ENCODE peak calls at places on chromosomes 7 and 10, in six cellular contexts. One of them, this sample, is unnamed.

GRCh38 chr10:79413196-79413595 is 32.2 kb downstream of the ZCCHC24 start:
- DNase-seq in GM12892: no peak
- DNase-seq in HEK293T: no peak
- DNase-seq in stimulated activated CD4-positive, alpha-beta T cell treated with anti-CD3 and anti-CD28 coated beads, Interleukin-2, amount 100 ng/mL, for 24 hours: no peak
- DNase-seq in hippocampal formation: no peak
- DNase-seq in prostate gland: no peak
- DNase-seq in this sample: no peak

GRCh38 chr7:101237206-101238067 is at the start of gene CLDN15:
- DNase-seq in GM12892: no peak
- DNase-seq in HEK293T: no peak
- DNase-seq in stimulated activated CD4-positive, alpha-beta T cell treated with anti-CD3 and anti-CD28 coated beads, Interleukin-2, amount 100 ng/mL, for 24 hours: no peak
- DNase-seq in hippocampal formation: peak; percentile 11
- DNase-seq in prostate gland: no peak
- DNase-seq in this sample: no peak

GRCh38 chr10:50453940-50454339 is 169.8 kb downstream of the SGMS1 start:
- DNase-seq in GM12892: no peak
- DNase-seq in HEK293T: no peak
- DNase-seq in stimulated activated CD4-positive, alpha-beta T cell treated with anti-CD3 and anti-CD28 coated beads, Interleukin-2, amount 100 ng/mL, for 24 hours: no peak
- DNase-seq in hippocampal formation: no peak
- DNase-seq in prostate gland: no peak
- DNase-seq in this sample: no peak

GRCh38 chr7:50141854-50142253 is 48.8 kb upstream of the ZPBP start:
- DNase-seq in GM12892: no peak
- DNase-seq in HEK293T: no peak
- DNase-seq in stimulated activated CD4-positive, alpha-beta T cell treated with anti-CD3 and anti-CD28 coated beads, Interleukin-2, amount 100 ng/mL, for 24 hours: no peak
- DNase-seq in hippocampal formation: no peak
- DNase-seq in prostate gland: no peak
- DNase-seq in this sample: no peak

GRCh38 chr10:30490289-30491000 is 56.5 kb downstream of the MAP3K8 start:
- DNase-seq in GM12892: no peak
- DNase-seq in HEK293T: no peak
- DNase-seq in stimulated activated CD4-positive, alpha-beta T cell treated with anti-CD3 and anti-CD28 coated beads, Interleukin-2, amount 100 ng/mL, for 24 hours: no peak
- DNase-seq in hippocampal formation: no peak
- DNase-seq in prostate gland: no peak
- DNase-seq in this sample: no peak

GRCh38 chr7:74672343-74672915 is 14.9 kb downstream of the GTF2I start:
- DNase-seq in GM12892: no peak
- DNase-seq in HEK293T: no peak
- DNase-seq in stimulated activated CD4-positive, alpha-beta T cell treated with anti-CD3 and anti-CD28 coated beads, Interleukin-2, amount 100 ng/mL, for 24 hours: no peak
- DNase-seq in hippocampal formation: no peak
- DNase-seq in prostate gland: no peak
- DNase-seq in this sample: no peak

GRCh38 chr10:127945335-127945734 is 38.4 kb downstream of the PTPRE start:
- DNase-seq in GM12892: no peak
- DNase-seq in HEK293T: no peak
- DNase-seq in stimulated activated CD4-positive, alpha-beta T cell treated with anti-CD3 and anti-CD28 coated beads, Interleukin-2, amount 100 ng/mL, for 24 hours: no peak
- DNase-seq in hippocampal formation: no peak
- DNase-seq in prostate gland: peak; percentile 16
- DNase-seq in this sample: peak; percentile 81

GRCh38 chr7:77897004-77897547 is 98.5 kb downstream of the PHTF2 start:
- DNase-seq in GM12892: no peak
- DNase-seq in HEK293T: no peak
- DNase-seq in stimulated activated CD4-positive, alpha-beta T cell treated with anti-CD3 and anti-CD28 coated beads, Interleukin-2, amount 100 ng/mL, for 24 hours: no peak
- DNase-seq in hippocampal formation: no peak
- DNase-seq in prostate gland: no peak
- DNase-seq in this sample: no peak

GRCh38 chr7:97018775-97019535 is 5.7 kb downstream of the DLX5 start:
- DNase-seq in GM12892: no peak
- DNase-seq in HEK293T: no peak
- DNase-seq in stimulated activated CD4-positive, alpha-beta T cell treated with anti-CD3 and anti-CD28 coated beads, Interleukin-2, amount 100 ng/mL, for 24 hours: no peak
- DNase-seq in hippocampal formation: no peak
- DNase-seq in prostate gland: no peak
- DNase-seq in this sample: no peak

GRCh38 chr10:73110345-73110849 is at the start of gene NUDT13:
- DNase-seq in GM12892: peak; percentile 36
- DNase-seq in HEK293T: peak; percentile 74
- DNase-seq in stimulated activated CD4-positive, alpha-beta T cell treated with anti-CD3 and anti-CD28 coated beads, Interleukin-2, amount 100 ng/mL, for 24 hours: peak; percentile 55
- DNase-seq in hippocampal formation: peak; percentile 75
- DNase-seq in prostate gland: peak; percentile 78
- DNase-seq in this sample: peak; percentile 81

GRCh38 chr7:140646931-140647647 is 6.5 kb upstream of the DENND2A start:
- DNase-seq in GM12892: peak; percentile 47
- DNase-seq in HEK293T: peak; percentile 77
- DNase-seq in stimulated activated CD4-positive, alpha-beta T cell treated with anti-CD3 and anti-CD28 coated beads, Interleukin-2, amount 100 ng/mL, for 24 hours: no peak
- DNase-seq in hippocampal formation: no peak
- DNase-seq in prostate gland: no peak
- DNase-seq in this sample: no peak

GRCh38 chr7:103735377-103735776 is 254.1 kb downstream of the RELN start:
- DNase-seq in GM12892: no peak
- DNase-seq in HEK293T: no peak
- DNase-seq in stimulated activated CD4-positive, alpha-beta T cell treated with anti-CD3 and anti-CD28 coated beads, Interleukin-2, amount 100 ng/mL, for 24 hours: no peak
- DNase-seq in hippocampal formation: no peak
- DNase-seq in prostate gland: no peak
- DNase-seq in this sample: no peak

GRCh38 chr7:24608504-24608903 is 35.3 kb downstream of the PALS2 start:
- DNase-seq in GM12892: no peak
- DNase-seq in HEK293T: no peak
- DNase-seq in stimulated activated CD4-positive, alpha-beta T cell treated with anti-CD3 and anti-CD28 coated beads, Interleukin-2, amount 100 ng/mL, for 24 hours: no peak
- DNase-seq in hippocampal formation: no peak
- DNase-seq in prostate gland: no peak
- DNase-seq in this sample: no peak

GRCh38 chr7:142556745-142557144 is 192.5 kb upstream of the PRSS1 start:
- DNase-seq in GM12892: no peak
- DNase-seq in HEK293T: peak; percentile 39
- DNase-seq in stimulated activated CD4-positive, alpha-beta T cell treated with anti-CD3 and anti-CD28 coated beads, Interleukin-2, amount 100 ng/mL, for 24 hours: no peak
- DNase-seq in hippocampal formation: no peak
- DNase-seq in prostate gland: peak; percentile 42
- DNase-seq in this sample: peak; percentile 71

GRCh38 chr7:68009716-68010115 is 1013.1 kb downstream of the TYW1 start:
- DNase-seq in GM12892: no peak
- DNase-seq in HEK293T: no peak
- DNase-seq in stimulated activated CD4-positive, alpha-beta T cell treated with anti-CD3 and anti-CD28 coated beads, Interleukin-2, amount 100 ng/mL, for 24 hours: no peak
- DNase-seq in hippocampal formation: no peak
- DNase-seq in prostate gland: no peak
- DNase-seq in this sample: no peak

GRCh38 chr10:111175786-111176185 is 99.0 kb downstream of the ADRA2A start:
- DNase-seq in GM12892: no peak
- DNase-seq in HEK293T: no peak
- DNase-seq in stimulated activated CD4-positive, alpha-beta T cell treated with anti-CD3 and anti-CD28 coated beads, Interleukin-2, amount 100 ng/mL, for 24 hours: no peak
- DNase-seq in hippocampal formation: no peak
- DNase-seq in prostate gland: no peak
- DNase-seq in this sample: no peak

GRCh38 chr10:31004611-31005193 is 27.0 kb downstream of the ZNF438 start:
- DNase-seq in GM12892: no peak
- DNase-seq in HEK293T: no peak
- DNase-seq in stimulated activated CD4-positive, alpha-beta T cell treated with anti-CD3 and anti-CD28 coated beads, Interleukin-2, amount 100 ng/mL, for 24 hours: no peak
- DNase-seq in hippocampal formation: no peak
- DNase-seq in prostate gland: no peak
- DNase-seq in this sample: no peak

GRCh38 chr10:129851941-129852650 is 112.0 kb downstream of the EBF3 start:
- DNase-seq in GM12892: no peak
- DNase-seq in HEK293T: no peak
- DNase-seq in stimulated activated CD4-positive, alpha-beta T cell treated with anti-CD3 and anti-CD28 coated beads, Interleukin-2, amount 100 ng/mL, for 24 hours: no peak
- DNase-seq in hippocampal formation: no peak
- DNase-seq in prostate gland: no peak
- DNase-seq in this sample: no peak

GRCh38 chr10:37856881-37857286 is 526 bp downstream of the ZNF248 start:
- DNase-seq in GM12892: no peak
- DNase-seq in HEK293T: peak; percentile 7
- DNase-seq in stimulated activated CD4-positive, alpha-beta T cell treated with anti-CD3 and anti-CD28 coated beads, Interleukin-2, amount 100 ng/mL, for 24 hours: peak; percentile 33
- DNase-seq in hippocampal formation: no peak
- DNase-seq in prostate gland: peak; percentile 20
- DNase-seq in this sample: no peak

GRCh38 chr10:124916098-124916584 is 25.8 kb upstream of the ZRANB1 start:
- DNase-seq in GM12892: no peak
- DNase-seq in HEK293T: no peak
- DNase-seq in stimulated activated CD4-positive, alpha-beta T cell treated with anti-CD3 and anti-CD28 coated beads, Interleukin-2, amount 100 ng/mL, for 24 hours: no peak
- DNase-seq in hippocampal formation: peak; percentile 64
- DNase-seq in prostate gland: no peak
- DNase-seq in this sample: no peak

GRCh38 chr10:70652761-70653657 is 19.3 kb upstream of the ADAMTS14 start:
- DNase-seq in GM12892: no peak
- DNase-seq in HEK293T: no peak
- DNase-seq in stimulated activated CD4-positive, alpha-beta T cell treated with anti-CD3 and anti-CD28 coated beads, Interleukin-2, amount 100 ng/mL, for 24 hours: no peak
- DNase-seq in hippocampal formation: no peak
- DNase-seq in prostate gland: no peak
- DNase-seq in this sample: peak; percentile 41

GRCh38 chr7:5488286-5488878 is 64.7 kb upstream of the TNRC18 start:
- DNase-seq in GM12892: no peak
- DNase-seq in HEK293T: no peak
- DNase-seq in stimulated activated CD4-positive, alpha-beta T cell treated with anti-CD3 and anti-CD28 coated beads, Interleukin-2, amount 100 ng/mL, for 24 hours: no peak
- DNase-seq in hippocampal formation: no peak
- DNase-seq in prostate gland: no peak
- DNase-seq in this sample: no peak

GRCh38 chr7:113170591-113170990 is 52.2 kb upstream of the SMIM30 start:
- DNase-seq in GM12892: no peak
- DNase-seq in HEK293T: no peak
- DNase-seq in stimulated activated CD4-positive, alpha-beta T cell treated with anti-CD3 and anti-CD28 coated beads, Interleukin-2, amount 100 ng/mL, for 24 hours: no peak
- DNase-seq in hippocampal formation: no peak
- DNase-seq in prostate gland: no peak
- DNase-seq in this sample: no peak

GRCh38 chr10:30056281-30056680 is 3.1 kb downstream of the JCAD start:
- DNase-seq in GM12892: no peak
- DNase-seq in HEK293T: no peak
- DNase-seq in stimulated activated CD4-positive, alpha-beta T cell treated with anti-CD3 and anti-CD28 coated beads, Interleukin-2, amount 100 ng/mL, for 24 hours: no peak
- DNase-seq in hippocampal formation: no peak
- DNase-seq in prostate gland: no peak
- DNase-seq in this sample: no peak

GRCh38 chr7:131040467-131040932 is 287.2 kb upstream of the MKLN1 start:
- DNase-seq in GM12892: no peak
- DNase-seq in HEK293T: peak; percentile 62
- DNase-seq in stimulated activated CD4-positive, alpha-beta T cell treated with anti-CD3 and anti-CD28 coated beads, Interleukin-2, amount 100 ng/mL, for 24 hours: peak; percentile 58
- DNase-seq in hippocampal formation: peak; percentile 78
- DNase-seq in prostate gland: peak; percentile 68
- DNase-seq in this sample: no peak

GRCh38 chr7:1986366-1987083 is 246.2 kb downstream of the MAD1L1 start:
- DNase-seq in GM12892: no peak
- DNase-seq in HEK293T: no peak
- DNase-seq in stimulated activated CD4-positive, alpha-beta T cell treated with anti-CD3 and anti-CD28 coated beads, Interleukin-2, amount 100 ng/mL, for 24 hours: no peak
- DNase-seq in hippocampal formation: no peak
- DNase-seq in prostate gland: no peak
- DNase-seq in this sample: no peak

GRCh38 chr7:38307640-38308039 is 34.2 kb upstream of the TARP start:
- DNase-seq in GM12892: no peak
- DNase-seq in HEK293T: no peak
- DNase-seq in stimulated activated CD4-positive, alpha-beta T cell treated with anti-CD3 and anti-CD28 coated beads, Interleukin-2, amount 100 ng/mL, for 24 hours: no peak
- DNase-seq in hippocampal formation: no peak
- DNase-seq in prostate gland: no peak
- DNase-seq in this sample: no peak

GRCh38 chr10:6114758-6115410 is 26.1 kb downstream of the RBM17 start:
- DNase-seq in GM12892: no peak
- DNase-seq in HEK293T: no peak
- DNase-seq in stimulated activated CD4-positive, alpha-beta T cell treated with anti-CD3 and anti-CD28 coated beads, Interleukin-2, amount 100 ng/mL, for 24 hours: no peak
- DNase-seq in hippocampal formation: peak; percentile 51
- DNase-seq in prostate gland: no peak
- DNase-seq in this sample: no peak

GRCh38 chr7:80611779-80612178 is 26.7 kb upstream of the CD36 start:
- DNase-seq in GM12892: no peak
- DNase-seq in HEK293T: no peak
- DNase-seq in stimulated activated CD4-positive, alpha-beta T cell treated with anti-CD3 and anti-CD28 coated beads, Interleukin-2, amount 100 ng/mL, for 24 hours: no peak
- DNase-seq in hippocampal formation: no peak
- DNase-seq in prostate gland: peak; percentile 75
- DNase-seq in this sample: peak; percentile 47

GRCh38 chr7:41994746-41995110 is 242.3 kb downstream of the GLI3 start:
- DNase-seq in GM12892: no peak
- DNase-seq in HEK293T: no peak
- DNase-seq in stimulated activated CD4-positive, alpha-beta T cell treated with anti-CD3 and anti-CD28 coated beads, Interleukin-2, amount 100 ng/mL, for 24 hours: no peak
- DNase-seq in hippocampal formation: no peak
- DNase-seq in prostate gland: no peak
- DNase-seq in this sample: no peak

GRCh38 chr7:750111-750905 is 23.2 kb upstream of the PRKAR1B start:
- DNase-seq in GM12892: no peak
- DNase-seq in HEK293T: no peak
- DNase-seq in stimulated activated CD4-positive, alpha-beta T cell treated with anti-CD3 and anti-CD28 coated beads, Interleukin-2, amount 100 ng/mL, for 24 hours: no peak
- DNase-seq in hippocampal formation: no peak
- DNase-seq in prostate gland: no peak
- DNase-seq in this sample: no peak

GRCh38 chr10:113945075-113945686 is 90.7 kb downstream of the NHLRC2 start:
- DNase-seq in GM12892: no peak
- DNase-seq in HEK293T: no peak
- DNase-seq in stimulated activated CD4-positive, alpha-beta T cell treated with anti-CD3 and anti-CD28 coated beads, Interleukin-2, amount 100 ng/mL, for 24 hours: no peak
- DNase-seq in hippocampal formation: no peak
- DNase-seq in prostate gland: no peak
- DNase-seq in this sample: no peak

GRCh38 chr7:157457355-157458253 is 120.8 kb downstream of the DNAJB6 start:
- DNase-seq in GM12892: no peak
- DNase-seq in HEK293T: no peak
- DNase-seq in stimulated activated CD4-positive, alpha-beta T cell treated with anti-CD3 and anti-CD28 coated beads, Interleukin-2, amount 100 ng/mL, for 24 hours: no peak
- DNase-seq in hippocampal formation: no peak
- DNase-seq in prostate gland: no peak
- DNase-seq in this sample: no peak